ENCODE peak calls at places on chromosomes 6 and 20, in eight cellular contexts. L, R, X, W, N, I, D and B are unnamed samples.

GRCh38 chr20:57579898-57580447 is 19.1 kb downstream of the PCK1 start:
- DNase-seq in L (no peak), R (no peak), X (no peak), W (peak), N (no peak), I (no peak), D (no peak), B (no peak)

GRCh38 chr6:151375833-151376232 is 15.5 kb downstream of the ZBTB2 start:
- DNase-seq in L (no peak), R (no peak), X (no peak), W (no peak), N (no peak), I (no peak), D (no peak), B (no peak)

GRCh38 chr6:44342052-44342451 is 398 bp upstream of the SPATS1 start:
- DNase-seq in L (peak), R (peak), X (peak), W (no peak), N (no peak), I (no peak), D (no peak), B (peak)

GRCh38 chr20:53512076-53512475 is 81.6 kb downstream of the ZNF217 start:
- DNase-seq in L (no peak), R (no peak), X (no peak), W (no peak), N (no peak), I (no peak), D (no peak), B (no peak)

GRCh38 chr6:14016930-14017625 is 92.3 kb downstream of the RNF182 start:
- DNase-seq in L (no peak), R (no peak), X (peak), W (no peak), N (peak), I (peak), D (no peak), B (no peak)

GRCh38 chr20:50130995-50131394 is 18.0 kb upstream of the UBE2V1 start:
- DNase-seq in L (no peak), R (no peak), X (peak), W (no peak), N (peak), I (peak), D (no peak), B (peak)

GRCh38 chr6:3250278-3250677 is 8.5 kb upstream of the PSMG4 start:
- DNase-seq in L (no peak), R (no peak), X (peak), W (peak), N (peak), I (no peak), D (no peak), B (no peak)

GRCh38 chr20:50750145-50750671 is 18.8 kb downstream of the PARD6B start:
- DNase-seq in L (no peak), R (peak), X (no peak), W (peak), N (no peak), I (no peak), D (no peak), B (peak)

GRCh38 chr6:128280960-128281359 is 239.4 kb downstream of the PTPRK start:
- DNase-seq in L (no peak), R (no peak), X (no peak), W (no peak), N (no peak), I (no peak), D (no peak), B (no peak)

DNA sequence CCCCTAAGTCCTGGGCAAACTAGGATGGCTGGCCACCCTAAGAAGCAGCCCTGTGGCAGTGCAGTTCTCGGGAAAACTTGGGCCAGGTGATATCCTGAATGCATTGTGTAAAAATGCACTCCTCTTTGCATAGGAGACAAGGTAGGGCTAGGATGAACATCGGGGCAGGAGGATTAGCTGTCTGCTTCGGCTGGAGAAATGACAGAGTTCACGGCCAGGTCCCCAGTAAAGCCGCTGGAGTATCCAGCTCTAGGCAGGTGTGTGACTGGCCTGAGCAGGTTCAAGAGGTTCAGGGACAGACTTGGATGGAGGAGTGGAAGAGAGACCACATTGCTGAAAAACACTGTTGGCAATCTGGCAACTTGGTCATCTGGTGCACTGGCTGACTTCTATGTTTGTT is 26.4 kb downstream of the DTD1 start:
- DNase-seq in L (no peak), R (no peak), X (no peak), W (no peak), N (no peak), I (no peak), D (no peak), B (no peak)
- H3K4me3 ChIP-seq in L (no peak), R (no peak), X (no peak), W (no peak), N (no peak), I (no peak), D (no peak), B (no peak)

DNA sequence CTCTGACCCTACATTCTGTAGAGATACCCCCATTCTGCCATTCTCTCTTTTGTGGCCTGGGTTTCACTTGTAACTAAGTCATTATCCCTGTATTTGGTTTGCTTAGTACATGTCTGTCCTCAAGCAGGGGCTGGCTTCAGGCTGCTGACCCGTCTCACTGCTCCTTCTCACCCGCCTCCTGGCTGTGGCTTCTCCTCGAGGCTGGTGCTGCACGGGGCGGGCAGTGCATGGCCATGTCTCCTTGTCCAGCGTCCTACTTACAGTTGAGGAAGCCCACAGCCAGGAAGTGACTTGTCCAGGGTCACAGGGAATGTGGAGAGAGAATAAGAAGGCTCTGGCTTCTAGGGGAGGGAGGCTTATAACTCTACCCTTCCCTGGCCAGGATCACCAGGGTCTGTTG is 11.3 kb downstream of the GTSF1L start:
- DNase-seq in L (no peak), R (no peak), X (no peak), W (no peak), N (no peak), I (no peak), D (no peak), B (no peak)
- TF ChIP-seq CTCF in L (no peak), R (no peak), X (no peak), W (no peak), N (no peak), I (no peak), D (no peak), B (no peak)

GRCh38 chr6:10426781-10427279 is 12.0 kb upstream of the TFAP2A start:
- DNase-seq in L (no peak), R (no peak), X (no peak), W (no peak), N (no peak), I (no peak), D (no peak), B (no peak)

GRCh38 chr6:10425973-10426780 is 11.3 kb upstream of the TFAP2A start:
- DNase-seq in L (no peak), R (no peak), X (no peak), W (peak), N (no peak), I (peak), D (no peak), B (peak)

GRCh38 chr6:10431423-10432164 is 16.7 kb upstream of the TFAP2A start:
- DNase-seq in L (no peak), R (no peak), X (no peak), W (no peak), N (no peak), I (no peak), D (no peak), B (peak)

GRCh38 chr6:10433322-10433721 is 18.4 kb upstream of the TFAP2A start:
- DNase-seq in L (no peak), R (no peak), X (no peak), W (no peak), N (no peak), I (no peak), D (no peak), B (no peak)

GRCh38 chr6:10429638-10430427 is 15.0 kb upstream of the TFAP2A start:
- DNase-seq in L (peak), R (peak), X (peak), W (no peak), N (peak), I (peak), D (peak), B (no peak)
- H3K4me3 ChIP-seq in L (peak), R (no peak), X (peak), W (peak), N (no peak), I (no peak), D (peak), B (peak)

GRCh38 chr6:93927731-93928130 is 508.4 kb upstream of the EPHA7 start:
- DNase-seq in L (no peak), R (no peak), X (no peak), W (no peak), N (no peak), I (no peak), D (no peak), B (no peak)

DNA sequence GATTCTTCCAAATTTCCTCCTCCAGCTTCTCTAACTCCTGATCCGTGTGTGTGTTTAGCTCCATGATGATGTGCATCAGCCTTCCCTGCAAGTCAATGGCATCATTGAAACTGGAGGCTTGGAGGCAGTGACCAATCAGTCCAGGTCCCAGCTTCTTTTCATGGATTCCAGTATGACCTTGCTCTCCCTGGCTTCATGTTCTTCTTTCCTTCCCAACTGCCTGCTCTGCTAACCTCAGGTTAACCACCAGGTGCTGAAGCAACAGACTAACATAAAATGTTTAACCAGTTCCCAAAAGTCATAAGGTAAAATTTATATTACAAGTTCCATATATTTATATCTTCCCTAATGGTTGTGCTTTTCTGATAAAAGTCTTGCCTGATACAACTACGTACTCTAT is 512.8 kb upstream of the EPHA7 start:
- DNase-seq in L (no peak), R (no peak), X (no peak), W (no peak), N (no peak), I (no peak), D (no peak), B (no peak)
- TF ChIP-seq CTCF in L (no peak), R (no peak), X (no peak), W (no peak), N (no peak), I (no peak), D (no peak), B (no peak)